ENCODE peak calls at places on chromosomes 12 and 14, in four cellular contexts. One of them, this sample, is unnamed.

GRCh38 chr12:95522692-95523091 is 28.6 kb downstream of the USP44 start:
- DNase-seq in NCI-H1930: no peak
- DNase-seq in A549: no peak
- DNase-seq in B cell: no peak
- DNase-seq in this sample: no peak

GRCh38 chr12:48958049-48958388 is 732 bp upstream of the ARF3 start:
- DNase-seq in NCI-H1930: no peak
- DNase-seq in A549: no peak
- DNase-seq in B cell: no peak
- DNase-seq in this sample: no peak

GRCh38 chr12:120211243-120211903 is 10.5 kb upstream of the RPLP0 start:
- DNase-seq in NCI-H1930: no peak
- DNase-seq in A549: no peak
- DNase-seq in B cell: peak
- DNase-seq in this sample: no peak

GRCh38 chr14:78153069-78153351 is 17.2 kb upstream of the NRXN3 start:
- DNase-seq in NCI-H1930: no peak
- DNase-seq in A549: peak
- DNase-seq in B cell: no peak
- DNase-seq in this sample: no peak

GRCh38 chr12:51263341-51263740 is 6.9 kb downstream of the SMAGP start:
- DNase-seq in NCI-H1930: no peak
- DNase-seq in A549: no peak
- DNase-seq in B cell: no peak
- DNase-seq in this sample: no peak

GRCh38 chr14:63493246-63493645 is 49.9 kb downstream of the PPP2R5E start:
- DNase-seq in NCI-H1930: no peak
- DNase-seq in A549: peak
- DNase-seq in B cell: no peak
- DNase-seq in this sample: no peak

GRCh38 chr14:90755661-90756304 is 60.4 kb downstream of the TTC7B start:
- DNase-seq in NCI-H1930: no peak
- DNase-seq in A549: no peak
- DNase-seq in B cell: no peak
- DNase-seq in this sample: no peak

GRCh38 chr12:119877639-119877948 is 474 bp upstream of the CIT start:
- DNase-seq in NCI-H1930: no peak
- DNase-seq in A549: no peak
- DNase-seq in B cell: no peak
- DNase-seq in this sample: no peak

GRCh38 chr12:115506822-115507629 is 770.5 kb downstream of the MED13L start:
- DNase-seq in NCI-H1930: no peak
- DNase-seq in A549: no peak
- DNase-seq in B cell: no peak
- DNase-seq in this sample: no peak

GRCh38 chr14:71438684-71439083 is 493.5 kb upstream of the RGS6 start:
- DNase-seq in NCI-H1930: no peak
- DNase-seq in A549: no peak
- DNase-seq in B cell: no peak
- DNase-seq in this sample: no peak

GRCh38 chr14:61280526-61281185 is 482 bp downstream of the TMEM30B start:
- DNase-seq in NCI-H1930: peak
- DNase-seq in A549: peak
- DNase-seq in B cell: peak
- DNase-seq in this sample: peak

GRCh38 chr12:5267603-5268423 is 164.1 kb upstream of the NTF3 start:
- DNase-seq in NCI-H1930: no peak
- DNase-seq in A549: no peak
- DNase-seq in B cell: no peak
- DNase-seq in this sample: no peak

GRCh38 chr12:122064780-122065588 is 13.6 kb upstream of the MLXIP start:
- DNase-seq in NCI-H1930: no peak
- DNase-seq in A549: peak
- DNase-seq in B cell: no peak
- DNase-seq in this sample: no peak

GRCh38 chr12:116142936-116143882 is 134.3 kb downstream of the MED13L start:
- DNase-seq in NCI-H1930: no peak
- DNase-seq in A549: peak
- DNase-seq in B cell: no peak
- DNase-seq in this sample: peak

GRCh38 chr12:110581951-110582285 is 1.2 kb downstream of the PPTC7 start:
- DNase-seq in NCI-H1930: no peak
- DNase-seq in A549: no peak
- DNase-seq in B cell: no peak
- DNase-seq in this sample: no peak

GRCh38 chr12:54160807-54161480 is 27.8 kb downstream of the SMUG1 start:
- DNase-seq in NCI-H1930: no peak
- DNase-seq in A549: no peak
- DNase-seq in B cell: no peak
- DNase-seq in this sample: no peak

GRCh38 chr12:102197789-102198188 is at the start of gene PMCH:
- DNase-seq in NCI-H1930: no peak
- DNase-seq in A549: no peak
- DNase-seq in B cell: no peak
- DNase-seq in this sample: peak

GRCh38 chr12:122960193-122960569 is 6.1 kb downstream of the ABCB9 start:
- DNase-seq in NCI-H1930: no peak
- DNase-seq in A549: no peak
- DNase-seq in B cell: no peak
- DNase-seq in this sample: no peak

GRCh38 chr12:16691624-16692023 is 85.7 kb upstream of the LMO3 start:
- DNase-seq in NCI-H1930: no peak
- DNase-seq in A549: no peak
- DNase-seq in B cell: no peak
- DNase-seq in this sample: no peak

GRCh38 chr12:96989916-96990315 is 82.9 kb downstream of the NEDD1 start:
- DNase-seq in NCI-H1930: no peak
- DNase-seq in A549: peak
- DNase-seq in B cell: no peak
- DNase-seq in this sample: no peak

GRCh38 chr12:122732170-122732569 is 1.5 kb upstream of the HCAR1 start:
- DNase-seq in NCI-H1930: no peak
- DNase-seq in A549: no peak
- DNase-seq in B cell: no peak
- DNase-seq in this sample: no peak

GRCh38 chr12:54046809-54047159 is 6.9 kb upstream of the HOXC4 start:
- DNase-seq in NCI-H1930: no peak
- DNase-seq in A549: no peak
- DNase-seq in B cell: no peak
- DNase-seq in this sample: no peak

GRCh38 chr12:18990866-18991265 is 138.7 kb upstream of the PLEKHA5 start:
- DNase-seq in NCI-H1930: no peak
- DNase-seq in A549: no peak
- DNase-seq in B cell: no peak
- DNase-seq in this sample: no peak

GRCh38 chr12:123773375-123773774 is 11.3 kb downstream of the DNAH10 start:
- DNase-seq in NCI-H1930: no peak
- DNase-seq in A549: no peak
- DNase-seq in B cell: no peak
- DNase-seq in this sample: no peak

GRCh38 chr12:10968765-10969456 is 17.8 kb downstream of the TAS2R50 start:
- DNase-seq in NCI-H1930: no peak
- DNase-seq in A549: no peak
- DNase-seq in B cell: no peak
- DNase-seq in this sample: no peak

GRCh38 chr12:47133981-47134380 is 54.2 kb upstream of the AMIGO2 start:
- DNase-seq in NCI-H1930: no peak
- DNase-seq in A549: no peak
- DNase-seq in B cell: no peak
- DNase-seq in this sample: no peak

GRCh38 chr12:46439793-46440511 is 67.4 kb upstream of the SLC38A2 start:
- DNase-seq in NCI-H1930: no peak
- DNase-seq in A549: peak
- DNase-seq in B cell: no peak
- DNase-seq in this sample: no peak

GRCh38 chr12:95718772-95719171 is 71.8 kb downstream of the NTN4 start:
- DNase-seq in NCI-H1930: no peak
- DNase-seq in A549: no peak
- DNase-seq in B cell: no peak
- DNase-seq in this sample: no peak